ENCODE peak calls at places on chromosomes 3 and 15, in ten cellular contexts. I is SHP77, S is fibroblast of the conjunctiva, Y is LHCN-M2, M is endothelial cell, W is EL, C is left ventricle myocardium inferior, V is ELF-1, X is T follicular helper cell, N is NCI-H1105. P is an unnamed sample.

GRCh38 chr15:91541286-91541685 is 312.2 kb upstream of the SLCO3A1 start:
- DNase-seq in S (no peak), M (no peak), X (no peak), N (no peak), V (no peak), I (no peak), W (no peak), Y (no peak), C (no peak), P (no peak)

GRCh38 chr3:133503409-133503808 is 70.1 kb upstream of the CDV3 start:
- DNase-seq in N (no peak), X (no peak), C (no peak), Y (no peak), V (no peak), M (no peak), I (no peak), W (no peak), S (no peak), P (no peak)

GRCh38 chr15:65171428-65171827 is 13.7 kb downstream of the CLPX start:
- DNase-seq in S (no peak), Y (no peak), C (no peak), W (no peak), X (no peak), I (no peak), V (no peak), N (no peak), M (no peak), P (no peak)

GRCh38 chr15:59688383-59688887 is 685 bp downstream of the BNIP2 start:
- DNase-seq in M (no peak), S (peak; percentile 43), V (peak; percentile 55), N (peak; percentile 10), I (peak; percentile 20), X (peak; percentile 7), C (no peak), Y (peak; percentile 51), W (peak; percentile 44), P (no peak)

GRCh38 chr3:89447244-89447643 is 339.8 kb downstream of the EPHA3 start:
- DNase-seq in W (no peak), X (no peak), C (no peak), M (no peak), N (no peak), V (no peak), I (no peak), S (no peak), Y (no peak), P (no peak)

GRCh38 chr15:43886558-43886957 is 59.8 kb downstream of the WDR76 start:
- DNase-seq in M (no peak), S (no peak), Y (no peak), W (no peak), V (no peak), I (no peak), X (no peak), C (peak; percentile 36), N (no peak), P (no peak)

GRCh38 chr3:23959147-23959900 is 14.2 kb downstream of the NR1D2 start:
- DNase-seq in I (no peak), W (peak; percentile 88), N (no peak), X (no peak), C (no peak), V (no peak), S (no peak), Y (peak; percentile 79), M (no peak), P (no peak)

GRCh38 chr3:71262368-71263265 is 320.9 kb downstream of the FOXP1 start:
- DNase-seq in X (no peak), Y (no peak), C (no peak), V (no peak), S (no peak), M (no peak), I (no peak), N (no peak), W (no peak), P (no peak)

GRCh38 chr3:18153571-18154173 is 271.5 kb downstream of the SATB1 start:
- DNase-seq in C (no peak), W (peak; percentile 72), N (no peak), V (no peak), X (no peak), M (no peak), I (no peak), S (peak; percentile 47), Y (peak; percentile 92), P (no peak)

GRCh38 chr3:42376397-42376798 is 34.0 kb downstream of the LYZL4 start:
- DNase-seq in V (no peak), W (peak; percentile 82), N (no peak), C (peak; percentile 28), S (peak; percentile 65), I (peak; percentile 23), Y (peak; percentile 90), X (no peak), M (no peak), P (no peak)

P was measured in upper lobe of left lung.